ENCODE peak calls at places on chromosomes 7 and 10, in ten cellular contexts. M, O, I, X, A, Q, P, L, S and D are unnamed samples.

GRCh38 chr7:57868771-57869483 is 418.9 kb downstream of the ZNF716 start:
- DNase-seq in M (no peak), O (no peak), I (peak; percentile 3), X (no peak), A (no peak), Q (no peak), P (peak; percentile 0), L (no peak), S (no peak), D (no peak)

GRCh38 chr10:114301951-114302710 is 63.1 kb downstream of the VWA2 start:
- DNase-seq in M (no peak), O (no peak), I (no peak), X (no peak), A (no peak), Q (no peak), P (no peak), L (no peak), S (no peak), D (no peak)

GRCh38 chr7:141715794-141716689 is 7.9 kb downstream of the WEE2 start:
- DNase-seq in M (no peak), O (no peak), I (no peak), X (no peak), A (no peak), Q (no peak), P (no peak), L (no peak), S (no peak), D (no peak)

GRCh38 chr10:122139627-122140151 is 131.4 kb upstream of the BTBD16 start:
- DNase-seq in M (no peak), O (no peak), I (no peak), X (no peak), A (no peak), Q (no peak), P (no peak), L (no peak), S (no peak), D (no peak)

GRCh38 chr10:132373241-132373955 is 23.6 kb upstream of the PWWP2B start:
- DNase-seq in M (no peak), O (no peak), I (no peak), X (no peak), A (no peak), Q (no peak), P (no peak), L (no peak), S (no peak), D (no peak)

GRCh38 chr7:81621893-81622292 is 148.0 kb downstream of the HGF start:
- DNase-seq in M (no peak), O (no peak), I (no peak), X (no peak), A (no peak), Q (no peak), P (no peak), L (no peak), S (no peak), D (no peak)

GRCh38 chr7:98360221-98361124 is 40.4 kb downstream of the BAIAP2L1 start:
- DNase-seq in M (no peak), O (no peak), I (peak; percentile 77), X (peak; percentile 11), A (no peak), Q (no peak), P (peak; percentile 61), L (no peak), S (no peak), D (no peak)

GRCh38 chr7:126449621-126450268 is 803.0 kb downstream of the GRM8 start:
- DNase-seq in M (no peak), O (no peak), I (no peak), X (no peak), A (no peak), Q (no peak), P (no peak), L (no peak), S (no peak), D (peak; percentile 90)

GRCh38 chr7:82605247-82605864 is 161.8 kb upstream of the CACNA2D1 start:
- DNase-seq in M (no peak), O (no peak), I (peak; percentile 60), X (peak; percentile 22), A (peak; percentile 37), Q (peak; percentile 18), P (peak; percentile 22), L (no peak), S (no peak), D (peak; percentile 53)

GRCh38 chr10:118278649-118279048 is 63.5 kb downstream of the FAM204A start:
- DNase-seq in M (no peak), O (no peak), I (no peak), X (no peak), A (no peak), Q (no peak), P (no peak), L (no peak), S (no peak), D (peak; percentile 8)

GRCh38 chr10:12703813-12704212 is 297.7 kb downstream of the CCDC3 start:
- DNase-seq in M (no peak), O (no peak), I (no peak), X (no peak), A (peak; percentile 87), Q (no peak), P (no peak), L (no peak), S (no peak), D (peak; percentile 93)

GRCh38 chr10:87771871-87772500 is 46.0 kb downstream of the ATAD1 start:
- DNase-seq in M (no peak), O (no peak), I (peak; percentile 21), X (no peak), A (peak; percentile 42), Q (no peak), P (peak; percentile 21), L (no peak), S (no peak), D (peak; percentile 36)

GRCh38 chr7:110600983-110601382 is 489.9 kb upstream of the LRRN3 start:
- DNase-seq in M (no peak), O (no peak), I (no peak), X (peak; percentile 28), A (no peak), Q (no peak), P (no peak), L (no peak), S (peak; percentile 10), D (no peak)

GRCh38 chr7:142703655-142704310 is 45.5 kb upstream of the PRSS1 start:
- DNase-seq in M (no peak), O (no peak), I (no peak), X (no peak), A (no peak), Q (no peak), P (no peak), L (no peak), S (no peak), D (no peak)

GRCh38 chr10:2658780-2659179 is 408.6 kb upstream of the PFKP start:
- DNase-seq in M (no peak), O (no peak), I (no peak), X (no peak), A (no peak), Q (no peak), P (no peak), L (no peak), S (no peak), D (no peak)

GRCh38 chr7:16089801-16090200 is 331.5 kb downstream of the CRPPA start:
- DNase-seq in M (no peak), O (no peak), I (no peak), X (no peak), A (no peak), Q (no peak), P (no peak), L (no peak), S (no peak), D (no peak)

GRCh38 chr7:88115258-88116195 is 104.3 kb downstream of the SRI start:
- DNase-seq in M (no peak), O (no peak), I (no peak), X (no peak), A (no peak), Q (no peak), P (no peak), L (no peak), S (no peak), D (no peak)

GRCh38 chr7:45239486-45239885 is 81.9 kb downstream of the RAMP3 start:
- DNase-seq in M (no peak), O (no peak), I (no peak), X (no peak), A (peak; percentile 38), Q (no peak), P (peak; percentile 23), L (no peak), S (peak; percentile 10), D (peak; percentile 78)

GRCh38 chr10:32349968-32350738 is 3.2 kb upstream of the EPC1 start:
- DNase-seq in M (no peak), O (no peak), I (no peak), X (no peak), A (no peak), Q (no peak), P (no peak), L (no peak), S (no peak), D (no peak)

GRCh38 chr7:100655908-100656674 is at the start of gene ACTL6B:
- DNase-seq in M (no peak), O (peak; percentile 50), I (peak; percentile 73), X (peak; percentile 88), A (no peak), Q (no peak), P (peak; percentile 72), L (no peak), S (no peak), D (peak; percentile 30)

GRCh38 chr7:138610671-138611170 is 90.4 kb downstream of the SVOPL start:
- DNase-seq in M (no peak), O (no peak), I (peak; percentile 60), X (no peak), A (no peak), Q (no peak), P (no peak), L (no peak), S (no peak), D (no peak)